ENCODE peak calls at places on chromosome 10, in five cellular contexts. Y is brain microvascular endothelial cell, S is thoracic aorta, C is lower lobe of right lung, I is tibial nerve. N is an unnamed sample. For H3K27me3, the result is how much of the 10 kb centered on the place peaks cover.

GRCh38 chr10:28873540-28873939 is 196.2 kb downstream of the BAMBI start:
- DNase-seq in Y (no peak), S (no peak), C (no peak), I (no peak), N (no peak)

GRCh38 chr10:15879058-15879457 is 18.8 kb upstream of the MINDY3 start:
- DNase-seq in Y (peak), S (no peak), C (no peak), I (peak), N (no peak)

GRCh38 chr10:15540729-15541128 is 169.6 kb upstream of the FAM171A1 start:
- DNase-seq in Y (peak), S (no peak), C (no peak), I (no peak), N (no peak)

GRCh38 chr10:46526682-46527038 is 29.8 kb downstream of the GPRIN2 start:
- DNase-seq in Y (no peak), S (no peak), C (peak), I (no peak), N (no peak)

GRCh38 chr10:73956476-73957338 is 41.2 kb upstream of the VCL start:
- DNase-seq in Y (peak), S (no peak), C (no peak), I (no peak), N (no peak)

GRCh38 chr10:103431902-103432301 is 20.3 kb downstream of the CALHM2 start:
- DNase-seq in Y (no peak), S (no peak), C (no peak), I (no peak), N (no peak)

GRCh38 chr10:60419249-60419648 is 29.6 kb upstream of the ANK3 start:
- DNase-seq in Y (no peak), S (no peak), C (no peak), I (no peak), N (no peak)

GRCh38 chr10:119503821-119504220 is 38.7 kb downstream of the RGS10 start:
- DNase-seq in Y (no peak), S (no peak), C (no peak), I (no peak), N (no peak)

GRCh38 chr10:129525408-129525807 is 58.4 kb downstream of the MGMT start:
- DNase-seq in Y (peak), S (no peak), C (no peak), I (no peak), N (no peak)

GRCh38 chr10:3445688-3446087 is 273.1 kb upstream of the PITRM1 start:
- DNase-seq in Y (no peak), S (no peak), C (no peak), I (no peak), N (no peak)
- H3K27me3 ChIP-seq in Y (under half), S (under half), C (under half), I (under half), N (under half)

DNA sequence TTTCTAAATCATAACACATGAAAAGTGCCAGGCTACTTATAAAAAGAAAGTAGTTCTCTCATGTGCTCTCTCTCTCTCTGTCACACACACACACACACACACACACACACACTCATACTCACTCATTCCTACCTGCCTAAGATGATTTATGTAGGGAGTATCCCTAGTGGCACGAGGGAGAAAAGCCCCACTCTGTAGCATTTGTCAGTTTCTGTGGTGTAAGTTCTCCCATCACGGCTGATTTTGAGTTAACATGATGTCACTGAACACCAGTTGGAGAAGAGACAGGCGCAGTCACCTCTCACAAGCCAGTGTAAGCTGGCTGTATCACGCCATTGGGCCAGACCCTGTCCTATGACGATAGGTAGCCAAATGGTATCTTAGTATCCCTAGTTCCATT is 395.4 kb downstream of the SFMBT2 start:
- DNase-seq in Y (no peak), S (no peak), C (no peak), I (no peak), N (no peak)
- H3K4me3 ChIP-seq in Y (no peak), S (no peak), C (no peak), I (no peak), N (no peak)

GRCh38 chr10:123741711-123742110 is 75.6 kb downstream of the GPR26 start:
- DNase-seq in Y (no peak), S (no peak), C (no peak), I (no peak), N (no peak)

GRCh38 chr10:123744226-123744536 is 78.0 kb downstream of the GPR26 start:
- DNase-seq in Y (no peak), S (no peak), C (no peak), I (no peak), N (no peak)

GRCh38 chr10:123743441-123744225 is 77.5 kb downstream of the GPR26 start:
- DNase-seq in Y (no peak), S (no peak), C (no peak), I (no peak), N (no peak)

GRCh38 chr10:123741146-123741545 is 75.0 kb downstream of the GPR26 start:
- DNase-seq in Y (no peak), S (no peak), C (no peak), I (no peak), N (no peak)

DNA sequence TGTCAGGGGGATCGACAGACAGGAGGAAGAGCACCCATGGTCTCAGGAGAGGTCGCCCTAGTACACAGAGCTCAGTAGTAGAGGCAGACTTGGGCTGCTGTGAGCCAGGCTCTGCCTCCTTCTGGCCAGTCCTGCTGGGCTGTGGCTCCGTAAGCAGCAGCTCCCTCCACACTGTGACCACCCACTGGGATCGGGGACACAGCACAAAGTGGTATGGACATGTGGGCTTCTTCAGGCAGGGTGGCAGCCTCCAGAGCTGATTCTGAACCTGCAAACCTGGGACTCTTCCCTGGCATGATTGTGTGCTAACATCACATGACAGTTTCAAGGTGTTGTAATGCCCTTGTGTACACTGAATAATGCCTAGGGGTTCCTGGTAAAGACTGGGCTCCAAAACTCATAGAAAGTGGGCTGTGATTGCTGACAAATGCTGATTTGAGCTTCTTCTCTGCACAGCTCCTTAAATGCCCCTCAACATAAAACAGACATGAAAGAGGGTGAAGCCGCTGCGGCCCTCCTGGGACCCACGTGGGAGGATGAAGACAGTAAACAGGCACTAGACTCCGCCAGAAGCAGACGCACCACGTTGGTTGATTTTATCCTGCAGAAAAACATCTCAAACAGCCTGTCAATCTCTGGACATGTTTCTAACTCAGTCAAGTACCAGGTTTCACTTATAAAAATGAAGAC is 76.7 kb downstream of the GPR26 start:
- DNase-seq in Y (no peak), S (no peak), C (no peak), I (no peak), N (no peak)
- H3K27me3 ChIP-seq in Y (under half), S (under half), C (under half), I (under half), N (under half)

GRCh38 chr10:2525781-2526180 is 541.6 kb upstream of the PFKP start:
- DNase-seq in Y (no peak), S (no peak), C (no peak), I (no peak), N (no peak)

DNA sequence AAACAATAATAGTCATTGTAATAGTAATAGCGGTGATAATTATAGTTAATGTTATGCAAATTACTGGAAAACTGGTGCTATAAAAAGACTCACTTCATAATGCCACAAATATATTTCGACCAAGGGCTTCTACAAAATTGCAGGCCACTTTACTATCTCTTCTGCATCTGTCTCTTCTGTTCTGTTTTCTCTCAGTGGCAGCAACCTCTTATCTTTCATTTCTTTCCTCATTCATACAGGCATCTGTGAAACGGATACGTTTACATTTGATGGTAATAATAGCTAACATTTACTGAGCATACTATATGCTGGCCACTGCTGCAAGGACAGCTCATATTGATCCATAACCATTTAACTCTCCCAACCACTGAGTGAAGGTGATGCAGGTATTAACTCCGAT is 537.4 kb upstream of the PFKP start:
- DNase-seq in Y (no peak), S (no peak), C (no peak), I (no peak), N (no peak)
- H3K4me3 ChIP-seq in Y (no peak), S (no peak), C (no peak), I (no peak), N (no peak)

DNA sequence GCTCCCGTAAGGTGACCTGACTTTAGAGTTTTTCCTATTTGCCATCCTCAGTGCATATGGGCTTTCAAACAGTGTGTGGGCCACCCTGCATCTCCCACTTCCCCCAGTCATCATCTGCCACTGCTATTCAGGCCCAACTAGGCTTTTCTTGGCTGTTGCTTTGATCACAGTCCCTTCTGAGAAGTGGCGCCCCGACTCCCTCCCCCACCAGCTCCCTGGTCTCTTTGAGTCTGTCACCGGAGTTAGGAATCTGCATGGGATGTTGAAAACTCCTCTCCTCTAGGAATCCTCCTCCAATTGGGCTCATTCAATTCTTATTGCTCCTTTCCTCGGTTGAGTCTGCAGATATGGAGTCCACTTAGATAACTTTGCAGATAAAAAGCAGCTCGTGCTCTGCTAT is 32.1 kb downstream of the HIF1AN start:
- DNase-seq in Y (no peak), S (no peak), C (no peak), I (no peak), N (no peak)
- H3K27me3 ChIP-seq in Y (under half), S (under half), C (half or more), I (under half), N (under half)

GRCh38 chr10:33009244-33010131 is 51.5 kb upstream of the ITGB1 start:
- DNase-seq in Y (no peak), S (no peak), C (no peak), I (no peak), N (no peak)
- H3K4me3 ChIP-seq in Y (no peak), S (no peak), C (no peak), I (no peak), N (no peak)

GRCh38 chr10:8039323-8039922 is 15.1 kb upstream of the GATA3 start:
- DNase-seq in Y (no peak), S (no peak), C (no peak), I (no peak), N (no peak)

GRCh38 chr10:8036521-8037198 is 17.8 kb upstream of the GATA3 start:
- DNase-seq in Y (no peak), S (no peak), C (no peak), I (no peak), N (no peak)

GRCh38 chr10:8035641-8036520 is 18.6 kb upstream of the GATA3 start:
- DNase-seq in Y (no peak), S (no peak), C (no peak), I (no peak), N (no peak)

GRCh38 chr10:8037941-8038894 is 16.3 kb upstream of the GATA3 start:
- DNase-seq in Y (no peak), S (no peak), C (no peak), I (no peak), N (no peak)

DNA sequence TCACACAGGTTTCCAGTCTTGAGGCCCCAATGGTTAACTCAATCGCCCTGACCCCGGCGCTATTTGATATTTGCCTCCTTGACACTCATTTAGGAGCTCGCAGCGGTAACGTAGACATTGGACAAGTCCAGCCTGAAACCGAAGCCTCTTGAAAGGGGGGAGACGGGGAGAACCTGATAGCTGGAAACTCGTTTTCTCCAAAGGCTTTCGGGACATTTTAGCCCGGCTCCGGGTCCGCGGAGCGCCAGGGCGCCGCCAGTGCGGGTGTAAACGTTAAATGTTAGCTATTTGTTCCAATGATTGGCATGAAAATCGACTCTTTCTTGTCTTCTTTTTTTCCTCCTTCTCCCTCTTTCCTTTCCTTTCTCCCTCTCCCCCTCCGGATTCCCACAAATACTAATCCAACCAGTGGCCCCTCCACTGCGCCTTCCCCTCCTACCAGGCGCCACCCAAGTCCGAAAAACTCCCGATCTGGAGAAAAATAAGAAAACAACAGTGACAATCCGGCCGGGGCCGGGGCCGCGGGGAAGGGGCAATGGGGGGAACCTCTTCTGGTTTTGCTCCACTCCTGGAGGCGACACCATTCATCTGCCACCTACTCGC is 17.2 kb upstream of the GATA3 start:
- DNase-seq in Y (no peak), S (no peak), C (no peak), I (no peak), N (no peak)
- H3K27me3 ChIP-seq in Y (half or more), S (under half), C (half or more), I (under half), N (half or more)

GRCh38 chr10:93567277-93568104 is 1.0 kb downstream of the FFAR4 start:
- DNase-seq in Y (no peak), S (no peak), C (no peak), I (no peak), N (no peak)
- H3K4me3 ChIP-seq in Y (no peak), S (peak), C (peak), I (peak), N (no peak)

GRCh38 chr10:11154333-11154732 is 136.7 kb downstream of the CELF2 start:
- DNase-seq in Y (no peak), S (no peak), C (no peak), I (no peak), N (no peak)
- H3K27me3 ChIP-seq in Y (under half), S (under half), C (under half), I (under half), N (under half)

GRCh38 chr10:95273393-95274312 is 17.1 kb downstream of the PDLIM1 start:
- DNase-seq in Y (peak), S (no peak), C (no peak), I (peak), N (no peak)
- H3K4me3 ChIP-seq in Y (peak), S (peak), C (no peak), I (no peak), N (no peak)

N was measured in esophagus squamous epithelium.